ENCODE peak calls at places on chromosome 15, in nine cellular contexts. G, J, W, P, R, X, E, N and Q are unnamed samples.

GRCh38 chr15:37079726-37080125 is 20.6 kb downstream of the MEIS2 start:
- DNase-seq in G (no peak), J (no peak), W (no peak), P (no peak), R (no peak), X (no peak), E (no peak), N (no peak), Q (no peak)

GRCh38 chr15:27627623-27628022 is 471.5 kb downstream of the OCA2 start:
- DNase-seq in G (no peak), J (no peak), W (no peak), P (no peak), R (no peak), X (no peak), E (no peak), N (no peak), Q (no peak)

GRCh38 chr15:22257668-22258401 is 177.5 kb downstream of the OR4M2 start:
- DNase-seq in G (no peak), J (no peak), W (no peak), P (no peak), R (no peak), X (no peak), E (no peak), N (no peak), Q (no peak)

GRCh38 chr15:65981837-65982696 is 112.8 kb downstream of the RAB11A start:
- DNase-seq in G (peak; percentile 15), J (no peak), W (peak; percentile 91), P (peak; percentile 18), R (peak; percentile 91), X (peak; percentile 35), E (peak; percentile 80), N (no peak), Q (no peak)

GRCh38 chr15:59532770-59533379 is 78.7 kb upstream of the GCNT3 start:
- DNase-seq in G (peak; percentile 45), J (no peak), W (peak; percentile 80), P (peak; percentile 41), R (peak; percentile 50), X (no peak), E (peak; percentile 48), N (peak; percentile 54), Q (no peak)

GRCh38 chr15:29134641-29135071 is 135.0 kb downstream of the NSMCE3 start:
- DNase-seq in G (no peak), J (no peak), W (no peak), P (no peak), R (peak; percentile 52), X (no peak), E (no peak), N (no peak), Q (peak; percentile 36)

GRCh38 chr15:65655026-65655425 is 33.3 kb downstream of the SLC24A1 start:
- DNase-seq in G (no peak), J (no peak), W (no peak), P (peak; percentile 32), R (no peak), X (no peak), E (no peak), N (no peak), Q (no peak)

GRCh38 chr15:69474291-69474690 is 21.7 kb downstream of the RPLP1 start:
- DNase-seq in G (no peak), J (no peak), W (no peak), P (no peak), R (no peak), X (no peak), E (no peak), N (peak; percentile 55), Q (no peak)

GRCh38 chr15:48834756-48835155 is 23.9 kb upstream of the CEP152 start:
- DNase-seq in G (no peak), J (no peak), W (no peak), P (no peak), R (no peak), X (no peak), E (no peak), N (no peak), Q (no peak)

GRCh38 chr15:50096158-50096821 is 22.7 kb downstream of the ATP8B4 start:
- DNase-seq in G (no peak), J (no peak), W (no peak), P (no peak), R (no peak), X (no peak), E (no peak), N (no peak), Q (no peak)

GRCh38 chr15:60179786-60180391 is 175.8 kb downstream of the FOXB1 start:
- DNase-seq in G (peak; percentile 16), J (no peak), W (peak; percentile 76), P (peak; percentile 25), R (peak; percentile 26), X (no peak), E (peak; percentile 42), N (peak; percentile 44), Q (no peak)

GRCh38 chr15:101496198-101496986 is 6.9 kb upstream of the PCSK6 start:
- DNase-seq in G (no peak), J (no peak), W (no peak), P (no peak), R (no peak), X (no peak), E (peak; percentile 48), N (no peak), Q (no peak)

GRCh38 chr15:45268135-45268534 is 16.1 kb downstream of the SLC28A2 start:
- DNase-seq in G (no peak), J (no peak), W (peak; percentile 62), P (peak; percentile 30), R (no peak), X (no peak), E (peak; percentile 15), N (no peak), Q (no peak)

DNA sequence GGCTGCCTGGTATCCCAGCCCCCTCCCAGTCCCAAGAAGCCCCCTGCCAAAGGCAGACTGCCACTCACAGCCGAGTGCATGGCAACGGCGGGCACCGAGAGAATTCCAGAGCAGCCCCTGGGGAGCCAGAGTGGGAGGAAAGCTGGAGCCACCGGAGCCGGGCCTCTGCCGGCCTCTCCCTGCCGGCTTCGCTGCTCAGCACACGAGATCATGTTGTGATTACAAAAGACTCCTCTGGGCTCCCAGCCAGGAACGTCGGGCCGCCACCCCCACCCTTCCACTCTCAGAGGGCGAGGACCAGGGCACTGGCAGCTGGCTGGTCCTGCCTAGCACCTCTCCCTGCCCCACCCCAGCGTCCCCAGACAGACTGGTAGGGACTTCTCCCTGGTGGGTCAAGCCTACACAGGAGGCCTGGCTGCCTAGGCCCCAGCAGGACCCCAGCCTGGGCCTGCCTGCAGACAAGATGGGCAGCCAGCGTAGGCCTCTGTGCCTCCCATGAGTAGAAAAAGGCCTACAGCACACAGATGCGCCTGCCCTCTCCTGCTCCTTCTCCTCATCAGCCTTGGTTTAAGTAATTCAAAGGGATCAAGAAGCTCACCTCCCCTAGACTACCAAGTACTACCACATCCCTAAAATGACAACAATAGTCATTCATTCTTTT is at the start of gene CCDC9B:
- DNase-seq in G (peak; percentile 48), J (peak; percentile 96), W (no peak), P (peak; percentile 75), R (peak; percentile 91), X (peak; percentile 95), E (peak; percentile 63), N (peak; percentile 85), Q (peak; percentile 95)
- TF ChIP-seq POLR2AphosphoS5 in G (peak; percentile 75), J (peak; percentile 46), W (no peak), P (no peak), R (peak; percentile 80), X (peak; percentile 46), E (no peak), N (peak; percentile 84), Q (no peak)

GRCh38 chr15:85794598-85795319 is at the start of gene KLHL25:
- DNase-seq in G (peak; percentile 81), J (peak; percentile 92), W (peak; percentile 96), P (peak; percentile 90), R (peak; percentile 98), X (peak; percentile 95), E (peak; percentile 99), N (peak; percentile 95), Q (peak; percentile 97)
- H3K4me3 ChIP-seq in G (peak within 1 kb of the TSS; percentile 85), J (peak within 1 kb of the TSS; percentile 64), W (peak within 1 kb of the TSS; percentile 97), P (peak within 1 kb of the TSS; percentile 95), R (peak within 1 kb of the TSS; percentile 82), X (peak within 1 kb of the TSS; percentile 93), E (peak within 1 kb of the TSS; percentile 56), N (peak within 1 kb of the TSS; percentile 76), Q (peak within 1 kb of the TSS; percentile 84)

GRCh38 chr15:78070049-78070698 is 7.3 kb downstream of the TBC1D2B start:
- DNase-seq in G (no peak), J (no peak), W (no peak), P (no peak), R (no peak), X (peak; percentile 71), E (no peak), N (peak; percentile 35), Q (no peak)
- H3K27ac ChIP-seq in G (no peak overlapping the region), J (peak overlapping the region; percentile 91), W (peak overlapping the region; percentile 80), P (peak overlapping the region; percentile 15), R (peak overlapping the region; percentile 86), X (peak overlapping the region; percentile 94), E (peak overlapping the region; percentile 42), N (peak overlapping the region; percentile 79), Q (peak overlapping the region; percentile 72)

GRCh38 chr15:86629409-86629808 is 549.7 kb downstream of the AGBL1 start:
- DNase-seq in G (no peak), J (no peak), W (no peak), P (no peak), R (no peak), X (no peak), E (no peak), N (no peak), Q (no peak)
- TF ChIP-seq POLR2AphosphoS5 in G (no peak), J (no peak), W (no peak), P (no peak), R (no peak), X (no peak), E (no peak), N (no peak), Q (no peak)

GRCh38 chr15:43499635-43500034 is 6.7 kb upstream of the TP53BP1 start:
- DNase-seq in G (no peak), J (no peak), W (no peak), P (no peak), R (no peak), X (no peak), E (no peak), N (no peak), Q (no peak)
- H3K4me3 ChIP-seq in G (no peak overlapping the region), J (no peak overlapping the region), W (no peak overlapping the region), P (no peak overlapping the region), R (no peak overlapping the region), X (no peak overlapping the region), E (no peak overlapping the region), N (no peak overlapping the region), Q (no peak overlapping the region)

GRCh38 chr15:96331141-96331941 is 841 bp downstream of the NR2F2 start:
- DNase-seq in G (no peak), J (no peak), W (no peak), P (no peak), R (peak; percentile 76), X (no peak), E (peak; percentile 40), N (peak; percentile 40), Q (no peak)

GRCh38 chr15:96330064-96330449 is 443 bp upstream of the NR2F2 start:
- DNase-seq in G (peak; percentile 51), J (peak; percentile 65), W (peak; percentile 79), P (no peak), R (no peak), X (no peak), E (no peak), N (peak; percentile 80), Q (peak; percentile 81)

GRCh38 chr15:96328101-96328958 is 2.2 kb upstream of the NR2F2 start:
- DNase-seq in G (no peak), J (no peak), W (no peak), P (no peak), R (no peak), X (no peak), E (no peak), N (peak; percentile 68), Q (no peak)

GRCh38 chr15:96330450-96331140 is at the start of gene NR2F2:
- DNase-seq in G (peak; percentile 94), J (peak; percentile 95), W (peak; percentile 98), P (peak; percentile 95), R (peak; percentile 96), X (peak; percentile 98), E (peak; percentile 93), N (peak; percentile 98), Q (peak; percentile 95)

GRCh38 chr15:96329403-96329981 is 1.0 kb upstream of the NR2F2 start:
- DNase-seq in G (no peak), J (no peak), W (no peak), P (no peak), R (no peak), X (no peak), E (no peak), N (peak; percentile 82), Q (no peak)
- H3K27ac ChIP-seq in G (peak overlapping the region; percentile 75), J (peak overlapping the region; percentile 81), W (no peak overlapping the region), P (peak overlapping the region; percentile 64), R (no peak overlapping the region), X (peak overlapping the region; percentile 73), E (peak overlapping the region; percentile 71), N (peak overlapping the region; percentile 85), Q (peak overlapping the region; percentile 85)